ENCODE peak calls at places on chromosomes 2 and 18, in five cellular contexts. A, L, S, V and Q are unnamed samples.

GRCh38 chr18:48734460-48734859 is 195.6 kb downstream of the CTIF start:
- DNase-seq in V (no peak), A (no peak), L (no peak), S (no peak), Q (no peak)

GRCh38 chr2:153519260-153519875 is 40.8 kb upstream of the RPRM start:
- DNase-seq in A (peak), V (no peak), L (no peak), S (no peak), Q (no peak)

GRCh38 chr2:44362207-44363015 is 664 bp downstream of the CAMKMT start:
- DNase-seq in V (peak), S (peak), L (peak), A (peak), Q (no peak)

GRCh38 chr2:205772983-205773382 is 90.7 kb downstream of the NRP2 start:
- DNase-seq in S (no peak), A (no peak), V (no peak), L (no peak), Q (no peak)

GRCh38 chr2:31380243-31380642 is 34.3 kb downstream of the XDH start:
- DNase-seq in L (peak), V (no peak), S (no peak), A (no peak), Q (no peak)

GRCh38 chr2:129396980-129397599 is 582.4 kb upstream of the RAB6C start:
- DNase-seq in V (no peak), S (no peak), L (no peak), A (peak), Q (no peak)

GRCh38 chr18:25284861-25285574 is 66.9 kb downstream of the ZNF521 start:
- DNase-seq in L (no peak), S (no peak), A (no peak), V (no peak), Q (no peak)

GRCh38 chr2:12046641-12047040 is 300.2 kb downstream of the LPIN1 start:
- DNase-seq in V (no peak), L (no peak), A (no peak), S (no peak), Q (no peak)

GRCh38 chr2:40760071-40760666 is 308.3 kb upstream of the SLC8A1 start:
- DNase-seq in L (no peak), V (peak), S (no peak), A (peak), Q (no peak)

GRCh38 chr2:241359481-241360045 is 3.5 kb downstream of the FARP2 start:
- DNase-seq in V (no peak), L (no peak), A (no peak), S (no peak), Q (no peak)

GRCh38 chr2:55949613-55950012 is 26.0 kb upstream of the EFEMP1 start:
- DNase-seq in S (no peak), L (no peak), A (no peak), V (no peak), Q (no peak)

GRCh38 chr2:44829771-44830170 is 111.7 kb upstream of the SIX3 start:
- DNase-seq in S (no peak), V (no peak), L (peak), A (no peak), Q (no peak)

GRCh38 chr18:72100465-72100864 is 443.7 kb downstream of the CBLN2 start:
- DNase-seq in S (no peak), L (no peak), V (no peak), A (no peak), Q (no peak)

GRCh38 chr2:98882971-98883779 is 52.9 kb downstream of the CRACDL start:
- DNase-seq in L (no peak), V (no peak), A (no peak), S (no peak), Q (peak)

GRCh38 chr2:24076849-24077534 is 866 bp upstream of the SF3B6 start:
- DNase-seq in S (no peak), L (peak), A (peak), V (no peak), Q (no peak)

GRCh38 chr2:113117594-113118262 is 9.7 kb upstream of the IL1RN start:
- DNase-seq in V (no peak), S (no peak), A (peak), L (peak), Q (peak)

GRCh38 chr2:62110415-62111025 is 85.4 kb upstream of the B3GNT2 start:
- DNase-seq in L (no peak), A (no peak), S (no peak), V (no peak), Q (no peak)

GRCh38 chr2:129727286-129727685 is 252.2 kb upstream of the RAB6C start:
- DNase-seq in V (no peak), A (no peak), L (no peak), S (no peak), Q (no peak)

GRCh38 chr2:204150695-204151240 is 214.2 kb downstream of the ICOS start:
- DNase-seq in A (no peak), V (no peak), L (no peak), S (no peak), Q (no peak)

GRCh38 chr2:189836644-189837043 is 52.4 kb downstream of the PMS1 start:
- DNase-seq in V (no peak), L (no peak), A (no peak), S (no peak), Q (no peak)

GRCh38 chr18:30709598-30709997 is 332.9 kb downstream of the DSC3 start:
- DNase-seq in L (no peak), A (no peak), S (no peak), V (no peak), Q (no peak)

GRCh38 chr2:24577481-24577880 is 86.4 kb downstream of the NCOA1 start:
- DNase-seq in S (no peak), V (no peak), A (no peak), L (no peak), Q (no peak)

GRCh38 chr2:88059979-88060906 is 4.7 kb upstream of the KRCC1 start:
- DNase-seq in L (no peak), S (no peak), A (no peak), V (no peak), Q (no peak)

GRCh38 chr2:134337617-134338016 is 83.7 kb downstream of the MGAT5 start:
- DNase-seq in S (no peak), V (no peak), L (no peak), A (no peak), Q (no peak)

DNA sequence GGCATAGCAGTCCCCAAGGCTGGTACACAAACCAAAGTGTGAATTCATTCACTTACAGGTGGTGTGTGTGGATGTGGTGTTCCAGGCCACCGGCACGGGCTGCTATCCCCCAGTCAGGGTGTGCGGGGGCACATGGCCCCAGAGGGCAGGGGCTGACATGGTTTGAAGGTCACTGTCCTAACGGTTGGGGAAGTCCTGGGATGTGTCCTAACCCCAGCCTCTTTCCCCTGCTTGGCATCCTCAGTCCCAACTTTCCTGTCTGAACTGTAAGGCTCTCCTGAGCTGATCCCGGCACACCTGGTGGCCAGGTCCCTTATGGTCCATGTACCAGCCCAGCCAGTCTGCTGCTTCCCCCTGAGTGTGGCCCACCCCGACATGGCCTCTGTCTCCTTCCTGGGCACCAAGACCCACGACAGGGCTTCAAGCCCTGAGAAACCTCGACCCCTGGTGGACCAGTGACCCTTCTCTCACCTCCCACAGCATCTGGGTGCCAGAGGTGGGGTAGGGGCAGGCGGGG is 2.4 kb upstream of the TMEM185B start:
- DNase-seq in L (no peak), S (no peak), V (no peak), A (no peak), Q (no peak)
- H3K27ac ChIP-seq in L (no peak), S (no peak), V (no peak), A (no peak), Q (no peak)

DNA sequence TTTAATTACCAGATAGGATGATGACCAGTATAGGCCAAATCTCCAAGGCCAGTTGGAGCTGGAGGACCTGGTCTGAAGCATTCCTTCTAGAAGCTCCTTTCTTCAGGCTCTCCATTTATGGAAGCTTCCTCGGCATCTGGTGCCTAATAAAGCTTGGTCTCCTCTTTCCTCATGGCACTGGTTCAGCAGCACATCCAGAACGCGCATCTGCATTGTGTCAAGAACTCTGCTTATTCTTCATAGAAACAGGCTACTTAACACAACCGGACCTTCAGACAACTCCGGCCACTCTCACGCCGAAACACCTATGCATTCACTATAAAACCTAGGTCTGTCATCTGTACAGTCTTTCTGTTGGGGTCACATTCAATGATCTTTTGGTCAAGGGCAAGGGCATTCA is 99.8 kb downstream of the COL6A3 start:
- DNase-seq in L (no peak), S (no peak), V (no peak), A (no peak), Q (no peak)
- H3K27ac ChIP-seq in L (peak), S (no peak), V (no peak), A (no peak), Q (peak)

GRCh38 chr2:64211471-64211870 is 67.3 kb upstream of the PELI1 start:
- DNase-seq in A (no peak), L (no peak), V (no peak), S (no peak), Q (no peak)

GRCh38 chr2:64212346-64212745 is 68.1 kb upstream of the PELI1 start:
- DNase-seq in S (no peak), A (no peak), L (no peak), V (no peak), Q (no peak)

GRCh38 chr2:64214281-64215115 is 70.3 kb upstream of the PELI1 start:
- DNase-seq in V (no peak), S (no peak), A (no peak), L (no peak), Q (no peak)

GRCh38 chr2:64212801-64213321 is 68.6 kb upstream of the PELI1 start:
- DNase-seq in S (no peak), L (no peak), V (no peak), A (no peak), Q (no peak)

GRCh38 chr2:64213607-64214275 is 69.5 kb upstream of the PELI1 start:
- DNase-seq in L (no peak), V (no peak), S (no peak), A (no peak), Q (no peak)
- H3K27ac ChIP-seq in L (peak), V (peak), S (peak), A (no peak), Q (peak)

GRCh38 chr2:216499641-216500218 is 1.1 kb downstream of the RPL37A start:
- DNase-seq in A (no peak), S (no peak), L (no peak), V (no peak), Q (no peak)
- H3K27ac ChIP-seq in A (peak), S (peak), L (peak), V (no peak), Q (peak)

DNA sequence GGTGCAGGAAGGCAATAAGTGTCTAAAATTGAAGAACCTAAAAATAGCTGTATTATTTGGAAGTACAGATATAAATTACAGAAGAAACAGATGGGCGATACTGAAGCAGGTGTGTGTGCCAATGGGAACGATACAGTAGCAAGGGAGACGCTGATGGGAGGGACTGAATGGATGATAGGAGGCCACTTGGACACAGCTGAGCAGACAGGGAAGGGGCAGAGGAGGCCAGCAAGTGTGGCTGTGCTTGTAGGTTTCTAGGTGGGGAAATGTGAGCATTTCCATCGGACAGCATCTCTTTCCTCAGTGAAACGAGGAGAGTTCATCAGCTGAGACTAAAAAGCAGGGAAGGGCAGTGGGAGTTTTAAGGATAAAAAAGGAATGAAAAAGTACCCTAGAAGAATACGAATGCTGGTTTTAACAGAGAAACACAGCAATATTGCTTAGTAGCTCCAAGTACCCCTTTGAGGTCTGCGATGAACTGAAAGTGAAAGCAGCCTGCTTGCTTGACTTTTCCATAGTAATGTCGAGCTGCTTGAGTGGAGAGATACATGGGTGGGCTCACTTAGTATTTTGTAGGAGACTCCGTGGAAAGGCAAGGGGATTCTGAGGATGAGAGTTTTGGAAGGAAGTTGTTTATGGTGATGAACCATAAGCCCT is 91.7 kb upstream of the EPC2 start:
- DNase-seq in S (no peak), V (no peak), A (no peak), L (no peak), Q (no peak)
- H3K27ac ChIP-seq in S (peak), V (no peak), A (no peak), L (no peak), Q (peak)